ENCODE peak calls at places on chromosomes 7 and 10, in eight cellular contexts. One of them, this sample, is unnamed.

GRCh38 chr10:36280396-36280795 is 638.3 kb upstream of the FZD8 start:
- DNase-seq in effector memory CD8-positive, alpha-beta T cell: no peak
- DNase-seq in GM13976: no peak
- DNase-seq in HFF-Myc: no peak
- DNase-seq in cardiac fibroblast: peak
- DNase-seq in spleen: no peak
- DNase-seq in neuronal stem cell: no peak
- DNase-seq in mesendoderm: peak
- DNase-seq in this sample: no peak

GRCh38 chr7:47148541-47149207 is 433.2 kb downstream of the TNS3 start:
- DNase-seq in effector memory CD8-positive, alpha-beta T cell: no peak
- DNase-seq in GM13976: no peak
- DNase-seq in HFF-Myc: no peak
- DNase-seq in cardiac fibroblast: peak
- DNase-seq in spleen: no peak
- DNase-seq in neuronal stem cell: no peak
- DNase-seq in mesendoderm: peak
- DNase-seq in this sample: no peak

GRCh38 chr7:155193716-155194115 is 104.0 kb upstream of the INSIG1 start:
- DNase-seq in effector memory CD8-positive, alpha-beta T cell: no peak
- DNase-seq in GM13976: no peak
- DNase-seq in HFF-Myc: no peak
- DNase-seq in cardiac fibroblast: no peak
- DNase-seq in spleen: no peak
- DNase-seq in neuronal stem cell: no peak
- DNase-seq in mesendoderm: no peak
- DNase-seq in this sample: no peak

GRCh38 chr7:91288208-91288824 is 24.1 kb downstream of the FZD1 start:
- DNase-seq in effector memory CD8-positive, alpha-beta T cell: no peak
- DNase-seq in GM13976: peak
- DNase-seq in HFF-Myc: no peak
- DNase-seq in cardiac fibroblast: peak
- DNase-seq in spleen: no peak
- DNase-seq in neuronal stem cell: no peak
- DNase-seq in mesendoderm: peak
- DNase-seq in this sample: no peak

GRCh38 chr7:9498303-9498702 is 1064.9 kb downstream of the NXPH1 start:
- DNase-seq in effector memory CD8-positive, alpha-beta T cell: no peak
- DNase-seq in GM13976: peak
- DNase-seq in HFF-Myc: no peak
- DNase-seq in cardiac fibroblast: no peak
- DNase-seq in spleen: no peak
- DNase-seq in neuronal stem cell: no peak
- DNase-seq in mesendoderm: no peak
- DNase-seq in this sample: no peak

GRCh38 chr7:2631924-2632716 is at the start of gene TTYH3:
- DNase-seq in effector memory CD8-positive, alpha-beta T cell: no peak
- DNase-seq in GM13976: no peak
- DNase-seq in HFF-Myc: no peak
- DNase-seq in cardiac fibroblast: no peak
- DNase-seq in spleen: peak
- DNase-seq in neuronal stem cell: no peak
- DNase-seq in mesendoderm: peak
- DNase-seq in this sample: no peak

GRCh38 chr7:38107486-38107893 is 70.6 kb upstream of the STARD3NL start:
- DNase-seq in effector memory CD8-positive, alpha-beta T cell: peak
- DNase-seq in GM13976: peak
- DNase-seq in HFF-Myc: peak
- DNase-seq in cardiac fibroblast: peak
- DNase-seq in spleen: peak
- DNase-seq in neuronal stem cell: peak
- DNase-seq in mesendoderm: peak
- DNase-seq in this sample: peak

GRCh38 chr7:26506196-26506595 is 214.5 kb downstream of the SNX10 start:
- DNase-seq in effector memory CD8-positive, alpha-beta T cell: no peak
- DNase-seq in GM13976: no peak
- DNase-seq in HFF-Myc: no peak
- DNase-seq in cardiac fibroblast: no peak
- DNase-seq in spleen: no peak
- DNase-seq in neuronal stem cell: no peak
- DNase-seq in mesendoderm: no peak
- DNase-seq in this sample: no peak

GRCh38 chr10:128859738-128860386 is 607.2 kb upstream of the MGMT start:
- DNase-seq in effector memory CD8-positive, alpha-beta T cell: no peak
- DNase-seq in GM13976: peak
- DNase-seq in HFF-Myc: no peak
- DNase-seq in cardiac fibroblast: peak
- DNase-seq in spleen: no peak
- DNase-seq in neuronal stem cell: no peak
- DNase-seq in mesendoderm: peak
- DNase-seq in this sample: no peak

GRCh38 chr7:156764016-156764669 is 123.6 kb downstream of the RNF32 start:
- DNase-seq in effector memory CD8-positive, alpha-beta T cell: no peak
- DNase-seq in GM13976: no peak
- DNase-seq in HFF-Myc: peak
- DNase-seq in cardiac fibroblast: peak
- DNase-seq in spleen: no peak
- DNase-seq in neuronal stem cell: no peak
- DNase-seq in mesendoderm: peak
- DNase-seq in this sample: no peak

GRCh38 chr10:33772370-33773331 is 438.2 kb upstream of the NRP1 start:
- DNase-seq in effector memory CD8-positive, alpha-beta T cell: no peak
- DNase-seq in GM13976: no peak
- DNase-seq in HFF-Myc: no peak
- DNase-seq in cardiac fibroblast: peak
- DNase-seq in spleen: no peak
- DNase-seq in neuronal stem cell: peak
- DNase-seq in mesendoderm: peak
- DNase-seq in this sample: no peak

GRCh38 chr7:148858489-148858888 is 25.6 kb downstream of the EZH2 start:
- DNase-seq in effector memory CD8-positive, alpha-beta T cell: no peak
- DNase-seq in GM13976: no peak
- DNase-seq in HFF-Myc: no peak
- DNase-seq in cardiac fibroblast: no peak
- DNase-seq in spleen: no peak
- DNase-seq in neuronal stem cell: no peak
- DNase-seq in mesendoderm: no peak
- DNase-seq in this sample: no peak

GRCh38 chr7:151745706-151746105 is 131.2 kb downstream of the PRKAG2 start:
- DNase-seq in effector memory CD8-positive, alpha-beta T cell: no peak
- DNase-seq in GM13976: no peak
- DNase-seq in HFF-Myc: no peak
- DNase-seq in cardiac fibroblast: no peak
- DNase-seq in spleen: no peak
- DNase-seq in neuronal stem cell: no peak
- DNase-seq in mesendoderm: no peak
- DNase-seq in this sample: no peak

GRCh38 chr10:66258693-66259092 is 667.1 kb upstream of the LRRTM3 start:
- DNase-seq in effector memory CD8-positive, alpha-beta T cell: no peak
- DNase-seq in GM13976: no peak
- DNase-seq in HFF-Myc: no peak
- DNase-seq in cardiac fibroblast: no peak
- DNase-seq in spleen: no peak
- DNase-seq in neuronal stem cell: no peak
- DNase-seq in mesendoderm: no peak
- DNase-seq in this sample: no peak

This sample was measured in B cell.